ENCODE peak calls at places on chromosomes 2 and 18, in six cellular contexts. One of them, this sample, is unnamed.

GRCh38 chr2:233684640-233685039 is 2.9 kb downstream of the UGT1A7 start:
- DNase-seq in GM20000: no peak
- DNase-seq in H1: no peak
- DNase-seq in colonic mucosa: peak; percentile 53
- DNase-seq in lower leg skin: no peak
- DNase-seq in right atrium auricular region: no peak
- DNase-seq in this sample: no peak

GRCh38 chr2:85768713-85769112 is 14.9 kb downstream of the ATOH8 start:
- DNase-seq in GM20000: no peak
- DNase-seq in H1: no peak
- DNase-seq in colonic mucosa: peak; percentile 57
- DNase-seq in lower leg skin: no peak
- DNase-seq in right atrium auricular region: peak; percentile 79
- DNase-seq in this sample: no peak

GRCh38 chr2:133657591-133657990 is 89.3 kb upstream of the NCKAP5 start:
- DNase-seq in GM20000: no peak
- DNase-seq in H1: no peak
- DNase-seq in colonic mucosa: no peak
- DNase-seq in lower leg skin: no peak
- DNase-seq in right atrium auricular region: no peak
- DNase-seq in this sample: no peak

GRCh38 chr2:74845217-74845751 is 11.4 kb downstream of the HK2 start:
- DNase-seq in GM20000: no peak
- DNase-seq in H1: peak; percentile 56
- DNase-seq in colonic mucosa: peak; percentile 90
- DNase-seq in lower leg skin: peak; percentile 89
- DNase-seq in right atrium auricular region: peak; percentile 82
- DNase-seq in this sample: no peak

GRCh38 chr18:159037-159652 is 788 bp downstream of the USP14 start:
- DNase-seq in GM20000: peak; percentile 27
- DNase-seq in H1: peak; percentile 41
- DNase-seq in colonic mucosa: no peak
- DNase-seq in lower leg skin: no peak
- DNase-seq in right atrium auricular region: no peak
- DNase-seq in this sample: no peak

GRCh38 chr2:98647636-98648035 is 39.2 kb downstream of the UNC50 start:
- DNase-seq in GM20000: no peak
- DNase-seq in H1: no peak
- DNase-seq in colonic mucosa: no peak
- DNase-seq in lower leg skin: no peak
- DNase-seq in right atrium auricular region: no peak
- DNase-seq in this sample: no peak

GRCh38 chr18:79569720-79570119 is 109.9 kb upstream of the CTDP1 start:
- DNase-seq in GM20000: no peak
- DNase-seq in H1: no peak
- DNase-seq in colonic mucosa: peak; percentile 18
- DNase-seq in lower leg skin: no peak
- DNase-seq in right atrium auricular region: no peak
- DNase-seq in this sample: no peak

GRCh38 chr2:72864500-72864899 is 22.7 kb upstream of the SPR start:
- DNase-seq in GM20000: peak; percentile 48
- DNase-seq in H1: no peak
- DNase-seq in colonic mucosa: no peak
- DNase-seq in lower leg skin: no peak
- DNase-seq in right atrium auricular region: no peak
- DNase-seq in this sample: no peak

GRCh38 chr2:224309216-224309615 is 92.7 kb downstream of the FAM124B start:
- DNase-seq in GM20000: no peak
- DNase-seq in H1: no peak
- DNase-seq in colonic mucosa: no peak
- DNase-seq in lower leg skin: no peak
- DNase-seq in right atrium auricular region: no peak
- DNase-seq in this sample: no peak

GRCh38 chr2:132804045-132804444 is 134.0 kb upstream of the LYPD1 start:
- DNase-seq in GM20000: no peak
- DNase-seq in H1: no peak
- DNase-seq in colonic mucosa: no peak
- DNase-seq in lower leg skin: no peak
- DNase-seq in right atrium auricular region: no peak
- DNase-seq in this sample: no peak

GRCh38 chr18:49754866-49755265 is 58.5 kb downstream of the ACAA2 start:
- DNase-seq in GM20000: no peak
- DNase-seq in H1: no peak
- DNase-seq in colonic mucosa: no peak
- DNase-seq in lower leg skin: no peak
- DNase-seq in right atrium auricular region: no peak
- DNase-seq in this sample: no peak

GRCh38 chr2:229206548-229206947 is 64.5 kb downstream of the PID1 start:
- DNase-seq in GM20000: no peak
- DNase-seq in H1: no peak
- DNase-seq in colonic mucosa: no peak
- DNase-seq in lower leg skin: no peak
- DNase-seq in right atrium auricular region: no peak
- DNase-seq in this sample: no peak

GRCh38 chr18:5546660-5547059 is 2.9 kb upstream of the EPB41L3 start:
- DNase-seq in GM20000: peak; percentile 25
- DNase-seq in H1: no peak
- DNase-seq in colonic mucosa: no peak
- DNase-seq in lower leg skin: peak; percentile 26
- DNase-seq in right atrium auricular region: no peak
- DNase-seq in this sample: no peak

GRCh38 chr18:59690216-59691045 is 6.8 kb downstream of the CCBE1 start:
- DNase-seq in GM20000: no peak
- DNase-seq in H1: no peak
- DNase-seq in colonic mucosa: no peak
- DNase-seq in lower leg skin: no peak
- DNase-seq in right atrium auricular region: no peak
- DNase-seq in this sample: no peak

GRCh38 chr2:172962824-172963223 is 112.8 kb upstream of the MAP3K20 start:
- DNase-seq in GM20000: no peak
- DNase-seq in H1: no peak
- DNase-seq in colonic mucosa: no peak
- DNase-seq in lower leg skin: no peak
- DNase-seq in right atrium auricular region: no peak
- DNase-seq in this sample: no peak

GRCh38 chr18:73646772-73647171 is 500.9 kb downstream of the FBXO15 start:
- DNase-seq in GM20000: no peak
- DNase-seq in H1: no peak
- DNase-seq in colonic mucosa: no peak
- DNase-seq in lower leg skin: no peak
- DNase-seq in right atrium auricular region: no peak
- DNase-seq in this sample: no peak

GRCh38 chr2:11762799-11763461 is 16.5 kb downstream of the LPIN1 start:
- DNase-seq in GM20000: no peak
- DNase-seq in H1: no peak
- DNase-seq in colonic mucosa: no peak
- DNase-seq in lower leg skin: no peak
- DNase-seq in right atrium auricular region: no peak
- DNase-seq in this sample: no peak

GRCh38 chr2:100902833-100903405 is 83.0 kb downstream of the NPAS2 start:
- DNase-seq in GM20000: no peak
- DNase-seq in H1: no peak
- DNase-seq in colonic mucosa: no peak
- DNase-seq in lower leg skin: no peak
- DNase-seq in right atrium auricular region: peak; percentile 46
- DNase-seq in this sample: no peak

GRCh38 chr2:38602136-38602731 is 494 bp downstream of the HNRNPLL start:
- DNase-seq in GM20000: no peak
- DNase-seq in H1: peak; percentile 75
- DNase-seq in colonic mucosa: peak; percentile 48
- DNase-seq in lower leg skin: peak; percentile 26
- DNase-seq in right atrium auricular region: peak; percentile 64
- DNase-seq in this sample: peak; percentile 27

GRCh38 chr2:54496920-54497319 is 40.8 kb downstream of the SPTBN1 start:
- DNase-seq in GM20000: no peak
- DNase-seq in H1: no peak
- DNase-seq in colonic mucosa: no peak
- DNase-seq in lower leg skin: no peak
- DNase-seq in right atrium auricular region: no peak
- DNase-seq in this sample: no peak

GRCh38 chr2:169895294-169895985 is 68.2 kb downstream of the UBR3 start:
- DNase-seq in GM20000: no peak
- DNase-seq in H1: no peak
- DNase-seq in colonic mucosa: no peak
- DNase-seq in lower leg skin: no peak
- DNase-seq in right atrium auricular region: no peak
- DNase-seq in this sample: no peak

GRCh38 chr2:29182920-29183319 is 67.7 kb downstream of the CLIP4 start:
- DNase-seq in GM20000: no peak
- DNase-seq in H1: no peak
- DNase-seq in colonic mucosa: no peak
- DNase-seq in lower leg skin: no peak
- DNase-seq in right atrium auricular region: no peak
- DNase-seq in this sample: no peak

GRCh38 chr2:96116424-96116878 is at the start of gene ADRA2B:
- DNase-seq in GM20000: peak; percentile 94
- DNase-seq in H1: peak; percentile 85
- DNase-seq in colonic mucosa: peak; percentile 88
- DNase-seq in lower leg skin: no peak
- DNase-seq in right atrium auricular region: no peak
- DNase-seq in this sample: no peak

GRCh38 chr2:26724004-26724750 is 31.7 kb downstream of the KCNK3 start:
- DNase-seq in GM20000: no peak
- DNase-seq in H1: no peak
- DNase-seq in colonic mucosa: peak; percentile 44
- DNase-seq in lower leg skin: no peak
- DNase-seq in right atrium auricular region: peak; percentile 87
- DNase-seq in this sample: no peak

GRCh38 chr2:56382466-56382865 is 198.7 kb downstream of the CCDC85A start:
- DNase-seq in GM20000: no peak
- DNase-seq in H1: no peak
- DNase-seq in colonic mucosa: no peak
- DNase-seq in lower leg skin: no peak
- DNase-seq in right atrium auricular region: no peak
- DNase-seq in this sample: no peak

GRCh38 chr2:56379066-56379465 is 195.3 kb downstream of the CCDC85A start:
- DNase-seq in GM20000: no peak
- DNase-seq in H1: no peak
- DNase-seq in colonic mucosa: no peak
- DNase-seq in lower leg skin: no peak
- DNase-seq in right atrium auricular region: no peak
- DNase-seq in this sample: no peak

GRCh38 chr2:56380861-56381260 is 197.1 kb downstream of the CCDC85A start:
- DNase-seq in GM20000: no peak
- DNase-seq in H1: no peak
- DNase-seq in colonic mucosa: no peak
- DNase-seq in lower leg skin: no peak
- DNase-seq in right atrium auricular region: no peak
- DNase-seq in this sample: no peak

GRCh38 chr2:56372071-56372656 is 188.4 kb downstream of the CCDC85A start:
- DNase-seq in GM20000: no peak
- DNase-seq in H1: no peak
- DNase-seq in colonic mucosa: no peak
- DNase-seq in lower leg skin: no peak
- DNase-seq in right atrium auricular region: no peak
- DNase-seq in this sample: no peak

GRCh38 chr2:56376699-56377665 is 193.2 kb downstream of the CCDC85A start:
- DNase-seq in GM20000: no peak
- DNase-seq in H1: no peak
- DNase-seq in colonic mucosa: no peak
- DNase-seq in lower leg skin: no peak
- DNase-seq in right atrium auricular region: no peak
- DNase-seq in this sample: no peak
- TF ChIP-seq CTCF in GM20000: no peak
- TF ChIP-seq CTCF in H1: no peak
- TF ChIP-seq CTCF in colonic mucosa: no peak
- TF ChIP-seq CTCF in lower leg skin: no peak
- TF ChIP-seq CTCF in right atrium auricular region: no peak
- TF ChIP-seq CTCF in this sample: no peak

DNA sequence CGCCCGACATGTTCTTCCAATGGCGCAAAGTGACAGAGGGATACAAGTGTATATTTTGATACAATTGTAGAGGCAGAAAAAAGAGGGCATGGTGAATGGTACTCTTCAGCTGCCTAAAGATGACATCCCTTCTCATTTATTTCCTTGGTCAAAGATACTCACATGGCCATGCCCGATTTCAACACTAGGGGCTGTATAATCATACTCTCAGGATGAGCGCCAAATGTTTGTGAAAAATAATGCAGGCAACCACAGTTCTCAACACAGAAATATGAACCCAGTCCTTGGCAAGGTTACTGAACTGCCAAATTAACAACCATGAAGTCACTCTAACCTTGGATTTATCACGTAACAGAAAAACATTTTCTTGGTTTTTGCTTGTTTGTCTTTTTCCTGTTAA is 204.4 kb downstream of the CCDC102B start:
- DNase-seq in GM20000: no peak
- DNase-seq in H1: no peak
- DNase-seq in colonic mucosa: no peak
- DNase-seq in lower leg skin: no peak
- DNase-seq in right atrium auricular region: no peak
- DNase-seq in this sample: no peak
- TF ChIP-seq CTCF in GM20000: no peak
- TF ChIP-seq CTCF in H1: no peak
- TF ChIP-seq CTCF in colonic mucosa: no peak
- TF ChIP-seq CTCF in lower leg skin: no peak
- TF ChIP-seq CTCF in right atrium auricular region: peak; percentile 26
- TF ChIP-seq CTCF in this sample: no peak

DNA sequence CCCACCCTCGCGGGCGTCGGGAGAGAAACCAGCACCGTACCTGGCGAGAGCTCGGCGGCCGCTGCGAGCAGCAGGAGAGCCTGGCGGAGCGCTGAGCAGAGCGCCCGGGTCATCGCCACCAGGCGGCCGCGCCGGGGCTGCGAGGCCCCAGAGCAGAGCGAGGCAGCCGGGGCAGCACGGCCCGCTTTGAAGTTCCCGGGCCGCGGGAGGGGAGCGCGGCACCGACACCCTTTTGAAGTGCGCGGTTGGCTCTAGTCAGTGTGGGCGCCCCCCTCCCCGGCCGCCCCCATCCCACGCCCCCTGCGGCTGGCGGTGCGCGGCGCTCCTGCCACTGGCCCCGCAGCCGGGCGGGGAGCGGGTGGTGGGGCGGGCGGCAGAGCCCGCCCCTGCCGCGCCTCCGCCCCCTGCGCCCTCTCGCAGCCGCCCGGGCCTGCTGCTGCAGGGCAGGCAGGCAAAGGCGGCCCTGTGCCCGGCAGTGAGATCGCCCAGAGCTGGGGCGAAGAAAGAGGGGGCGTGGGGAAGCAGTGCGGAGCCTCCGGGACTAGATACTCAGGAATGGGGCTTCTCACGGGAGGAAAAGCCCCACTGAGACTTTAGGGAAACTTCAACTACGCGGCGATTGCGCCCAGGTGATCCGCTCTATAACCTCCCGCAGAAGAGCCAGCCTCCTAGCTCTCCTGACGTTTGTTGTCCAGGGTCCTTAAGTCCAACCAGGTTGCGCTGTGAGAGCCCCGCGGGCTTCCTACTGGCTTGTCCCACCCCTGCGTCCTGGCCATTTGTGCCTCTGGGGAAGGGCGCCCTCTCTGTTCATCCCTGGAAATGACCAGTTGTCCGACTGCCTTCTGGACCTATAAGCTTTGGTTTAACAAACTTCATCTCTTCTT is at the start of gene ACVR1C:
- DNase-seq in GM20000: peak; percentile 77
- DNase-seq in H1: peak; percentile 91
- DNase-seq in colonic mucosa: peak; percentile 91
- DNase-seq in lower leg skin: peak; percentile 17
- DNase-seq in right atrium auricular region: no peak
- DNase-seq in this sample: peak; percentile 54
- TF ChIP-seq CTCF in GM20000: no peak
- TF ChIP-seq CTCF in H1: peak; percentile 75
- TF ChIP-seq CTCF in colonic mucosa: peak; percentile 68
- TF ChIP-seq CTCF in lower leg skin: peak; percentile 5
- TF ChIP-seq CTCF in right atrium auricular region: peak; percentile 61
- TF ChIP-seq CTCF in this sample: peak; percentile 32

GRCh38 chr18:42274488-42275137 is 319.6 kb downstream of the PIK3C3 start:
- DNase-seq in GM20000: no peak
- DNase-seq in H1: no peak
- DNase-seq in colonic mucosa: no peak
- DNase-seq in lower leg skin: no peak
- DNase-seq in right atrium auricular region: no peak
- DNase-seq in this sample: no peak
- TF ChIP-seq CTCF in GM20000: no peak
- TF ChIP-seq CTCF in H1: no peak
- TF ChIP-seq CTCF in colonic mucosa: no peak
- TF ChIP-seq CTCF in lower leg skin: no peak
- TF ChIP-seq CTCF in right atrium auricular region: no peak
- TF ChIP-seq CTCF in this sample: no peak